ENCODE peak calls at places on chromosomes 2 and 18, in nine cellular contexts. D is K562, I is ovary, O is esophagus muscularis mucosa, L is A549, Y is transverse colon, Z is SK-N-SH, K is tibial nerve, B is HepG2. F is an unnamed sample.

GRCh38 chr2:191479680-191480023 is 198.3 kb upstream of the NABP1 start:
- DNase-seq in D (no peak), I (no peak), O (no peak), L (no peak), Y (no peak), Z (no peak), K (no peak), B (no peak), F (no peak)

GRCh38 chr2:28469947-28470585 is 25.8 kb upstream of the PLB1 start:
- DNase-seq in D (no peak), I (no peak), O (no peak), L (no peak), Y (peak; percentile 17), Z (no peak), K (no peak), B (no peak), F (no peak)

GRCh38 chr2:168773719-168774521 is 28.5 kb upstream of the NOSTRIN start:
- DNase-seq in D (peak; percentile 87), I (peak; percentile 71), O (no peak), L (peak; percentile 64), Y (peak; percentile 66), Z (peak; percentile 39), K (peak; percentile 13), B (peak; percentile 71), F (no peak)

GRCh38 chr2:40127147-40127546 is 324.7 kb downstream of the SLC8A1 start:
- DNase-seq in D (no peak), I (no peak), O (no peak), L (no peak), Y (no peak), Z (no peak), K (no peak), B (no peak), F (no peak)

GRCh38 chr18:12606592-12607315 is 51.2 kb downstream of the SPIRE1 start:
- DNase-seq in D (no peak), I (no peak), O (no peak), L (peak; percentile 50), Y (no peak), Z (no peak), K (no peak), B (peak; percentile 38), F (no peak)

GRCh38 chr18:34028341-34028740 is 196.4 kb downstream of the NOL4 start:
- DNase-seq in D (no peak), I (no peak), O (no peak), L (no peak), Y (peak; percentile 60), Z (no peak), K (no peak), B (no peak), F (no peak)

GRCh38 chr18:3251249-3251962 is 3.8 kb downstream of the MYL12A start:
- DNase-seq in D (no peak), I (no peak), O (no peak), L (no peak), Y (no peak), Z (no peak), K (no peak), B (no peak), F (no peak)

GRCh38 chr2:3267549-3267867 is 110.1 kb downstream of the EIPR1 start:
- DNase-seq in D (no peak), I (no peak), O (no peak), L (no peak), Y (no peak), Z (no peak), K (no peak), B (no peak), F (no peak)

GRCh38 chr18:13261658-13262357 is 43.2 kb downstream of the LDLRAD4 start:
- DNase-seq in D (no peak), I (no peak), O (no peak), L (no peak), Y (no peak), Z (no peak), K (no peak), B (no peak), F (no peak)

DNA sequence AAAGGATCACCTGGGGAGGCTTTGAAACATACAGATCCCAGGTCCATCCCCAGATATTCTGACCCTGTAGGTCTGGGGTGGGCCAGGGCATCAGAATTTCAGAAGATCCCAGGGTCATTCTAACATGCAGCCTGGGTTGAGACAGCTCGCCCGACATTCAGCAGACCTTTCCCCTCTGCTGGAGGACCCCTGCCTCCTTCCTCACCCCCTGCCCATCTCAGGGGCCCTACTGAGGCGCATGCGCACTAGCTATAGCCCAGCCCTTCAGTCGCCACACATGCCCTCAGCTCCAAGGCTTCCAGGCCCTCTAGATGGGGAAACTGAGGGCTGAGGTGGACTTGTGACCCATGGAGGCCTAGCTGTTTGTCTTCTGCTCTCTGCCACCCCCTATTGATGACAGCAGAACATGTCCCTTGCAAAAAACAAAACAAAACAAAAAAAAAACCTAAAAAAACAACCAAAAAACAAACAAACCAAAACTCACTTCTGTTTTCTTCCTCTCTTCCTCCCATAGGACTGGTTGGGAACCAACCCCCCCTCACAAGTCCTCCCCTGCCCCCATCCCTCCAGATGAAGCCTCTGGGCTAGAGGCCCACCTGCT is 91.3 kb downstream of the ZBTB7C start:
- DNase-seq in D (peak; percentile 8), I (no peak), O (no peak), L (no peak), Y (no peak), Z (no peak), K (no peak), B (no peak), F (no peak)
- TF ChIP-seq CTCF in D (peak; percentile 20), I (no peak), O (peak; percentile 18), L (no peak), Y (peak; percentile 7), Z (peak; percentile 16), K (no peak), B (no peak), F (no peak)

GRCh38 chr2:233081731-233082221 is 21.6 kb downstream of the INPP5D start:
- DNase-seq in D (no peak), I (no peak), O (no peak), L (no peak), Y (no peak), Z (no peak), K (no peak), B (no peak), F (no peak)

GRCh38 chr2:233081232-233081730 is 21.1 kb downstream of the INPP5D start:
- DNase-seq in D (no peak), I (no peak), O (no peak), L (no peak), Y (no peak), Z (no peak), K (no peak), B (no peak), F (no peak)

GRCh38 chr2:233080836-233081229 is 20.7 kb downstream of the INPP5D start:
- DNase-seq in D (no peak), I (no peak), O (no peak), L (no peak), Y (no peak), Z (no peak), K (no peak), B (no peak), F (no peak)

GRCh38 chr2:233079953-233080835 is 20.1 kb downstream of the INPP5D start:
- DNase-seq in D (no peak), I (no peak), O (peak; percentile 79), L (no peak), Y (no peak), Z (no peak), K (no peak), B (no peak), F (no peak)

GRCh38 chr2:233079473-233079877 is 19.3 kb downstream of the INPP5D start:
- DNase-seq in D (no peak), I (no peak), O (no peak), L (no peak), Y (peak; percentile 56), Z (no peak), K (no peak), B (no peak), F (no peak)
- TF ChIP-seq EP300 in D (no peak), I (no peak), O (no peak), L (no peak), Y (no peak), Z (no peak), K (no peak), B (no peak), F (no peak)

GRCh38 chr2:238887616-238888015 is 39.7 kb downstream of the TWIST2 start:
- DNase-seq in D (no peak), I (no peak), O (no peak), L (no peak), Y (no peak), Z (no peak), K (no peak), B (no peak), F (no peak)

GRCh38 chr2:238888781-238889180 is 40.9 kb downstream of the TWIST2 start:
- DNase-seq in D (no peak), I (no peak), O (no peak), L (no peak), Y (no peak), Z (no peak), K (no peak), B (no peak), F (no peak)

GRCh38 chr2:238884122-238884811 is 36.4 kb downstream of the TWIST2 start:
- DNase-seq in D (no peak), I (no peak), O (no peak), L (no peak), Y (no peak), Z (no peak), K (no peak), B (no peak), F (no peak)

GRCh38 chr2:238884812-238885408 is 37.0 kb downstream of the TWIST2 start:
- DNase-seq in D (no peak), I (no peak), O (no peak), L (no peak), Y (no peak), Z (no peak), K (no peak), B (no peak), F (no peak)

DNA sequence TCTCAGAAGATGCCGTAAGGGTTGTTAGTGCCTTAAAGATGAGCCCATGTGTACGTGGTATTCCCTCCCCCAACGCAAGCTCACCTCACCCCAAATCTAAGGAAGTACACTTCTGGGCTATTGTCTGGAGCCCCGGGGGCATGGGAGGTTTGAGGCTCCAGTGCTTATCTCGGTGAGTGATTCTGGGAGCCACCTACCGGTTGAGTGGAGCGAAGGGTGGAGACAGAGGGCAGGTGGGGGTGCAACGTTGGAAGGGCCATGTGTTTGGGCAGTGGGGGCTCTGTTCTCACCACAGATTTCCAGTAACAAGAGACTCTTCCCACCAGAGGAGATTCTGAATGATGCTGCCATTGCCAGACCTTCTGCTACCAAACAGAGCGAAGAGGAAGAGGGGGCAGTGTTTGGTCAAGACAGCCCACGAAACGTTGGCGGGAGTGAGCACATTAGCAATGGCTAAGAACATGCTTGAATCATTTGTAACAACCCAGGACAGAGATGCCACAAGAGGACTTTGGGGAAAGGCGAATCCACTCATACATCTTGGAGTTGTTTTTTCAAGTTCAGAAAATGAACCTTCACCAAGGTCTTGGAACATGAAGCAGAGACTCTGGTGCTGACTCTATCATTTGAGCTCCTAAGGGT is 38.7 kb downstream of the TWIST2 start:
- DNase-seq in D (no peak), I (no peak), O (no peak), L (no peak), Y (no peak), Z (no peak), K (no peak), B (no peak), F (no peak)
- TF ChIP-seq CTCF in D (no peak), I (no peak), O (no peak), L (no peak), Y (no peak), Z (no peak), K (no peak), B (peak; percentile 52), F (no peak)

DNA sequence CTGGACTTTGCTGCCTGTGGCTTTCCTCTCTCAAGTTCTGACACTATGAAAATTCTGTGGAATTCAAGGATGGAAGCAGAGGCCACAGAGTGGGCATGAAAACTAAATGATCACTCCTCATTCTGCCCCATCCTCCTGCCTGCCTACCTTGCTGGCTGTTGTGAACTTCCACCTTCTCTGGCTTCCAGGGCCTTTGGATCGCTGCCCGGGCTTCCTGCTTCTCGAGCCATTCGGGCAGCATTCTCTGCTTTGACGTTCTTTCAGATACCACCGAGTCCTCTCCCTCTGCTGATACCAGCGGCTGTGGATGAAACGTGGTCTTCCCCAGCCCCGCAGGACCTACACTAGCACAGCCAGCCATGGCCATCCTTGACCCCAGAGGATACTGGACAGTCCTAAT is 327.7 kb upstream of the SLC14A2 start:
- DNase-seq in D (no peak), I (no peak), O (no peak), L (no peak), Y (peak; percentile 15), Z (no peak), K (no peak), B (no peak), F (no peak)
- TF ChIP-seq EP300 in D (no peak), I (no peak), O (no peak), L (no peak), Y (no peak), Z (no peak), K (no peak), B (no peak), F (no peak)

F was measured in upper lobe of left lung.